ENCODE peak calls at places on chromosome 21, in nine cellular contexts. B is progenitor cell of endocrine pancreas; J is activated naive CD4-positive, alpha-beta T cell; X is nucleus accumbens; D is EL; C is psoas muscle; T is activated CD8-positive, alpha-beta T cell treated with anti-CD3 and anti-CD28 coated beads for 36 hours; U is left ventricle myocardium inferior; K is lower lobe of right lung. O is an unnamed sample.

GRCh38 chr21:34613679-34614442 is 1.1 kb downstream of the RCAN1 start:
- DNase-seq in B (no peak), J (no peak), X (peak), D (peak), C (no peak), T (peak), U (no peak), K (no peak), O (no peak)

GRCh38 chr21:26098758-26099157 is 71.8 kb downstream of the APP start:
- DNase-seq in B (no peak), J (no peak), X (no peak), D (no peak), C (no peak), T (no peak), U (no peak), K (no peak), O (no peak)

GRCh38 chr21:39863111-39863510 is 4.1 kb upstream of the PCP4 start:
- DNase-seq in B (no peak), J (no peak), X (no peak), D (no peak), C (no peak), T (no peak), U (no peak), K (peak), O (peak)

GRCh38 chr21:46191257-46191685 is 7.0 kb upstream of the SPATC1L start:
- DNase-seq in B (no peak), J (no peak), X (no peak), D (peak), C (peak), T (no peak), U (no peak), K (no peak), O (no peak)

GRCh38 chr21:41294548-41295231 is 21.9 kb upstream of the FAM3B start:
- DNase-seq in B (no peak), J (no peak), X (no peak), D (no peak), C (no peak), T (no peak), U (no peak), K (no peak), O (peak)

GRCh38 chr21:39313042-39313456 is 383 bp downstream of the BRWD1 start:
- DNase-seq in B (peak), J (peak), X (no peak), D (no peak), C (peak), T (peak), U (no peak), K (no peak), O (peak)

GRCh38 chr21:36701912-36702621 is 3.2 kb downstream of the SIM2 start:
- DNase-seq in B (no peak), J (no peak), X (no peak), D (peak), C (no peak), T (no peak), U (no peak), K (no peak), O (no peak)

GRCh38 chr21:29164330-29164942 is 34.0 kb downstream of the MAP3K7CL start:
- DNase-seq in B (no peak), J (no peak), X (no peak), D (peak), C (no peak), T (no peak), U (no peak), K (no peak), O (no peak)

GRCh38 chr21:44391345-44392091 is 38.1 kb downstream of the TRPM2 start:
- DNase-seq in B (no peak), J (no peak), X (no peak), D (no peak), C (peak), T (no peak), U (peak), K (peak), O (no peak)

GRCh38 chr21:26388731-26389231 is 184.3 kb downstream of the CYYR1 start:
- DNase-seq in B (no peak), J (no peak), X (no peak), D (peak), C (no peak), T (no peak), U (no peak), K (no peak), O (no peak)

GRCh38 chr21:19031956-19032355 is 628.4 kb upstream of the TMPRSS15 start:
- DNase-seq in B (no peak), J (no peak), X (no peak), D (no peak), C (no peak), T (no peak), U (no peak), K (no peak), O (no peak)

GRCh38 chr21:45669382-45669781 is 25.9 kb downstream of the PCBP3 start:
- DNase-seq in B (no peak), J (no peak), X (no peak), D (no peak), C (no peak), T (no peak), U (no peak), K (no peak), O (no peak)

GRCh38 chr21:45640001-45640887 is 3.3 kb upstream of the PCBP3 start:
- DNase-seq in B (no peak), J (no peak), X (no peak), D (no peak), C (no peak), T (no peak), U (no peak), K (no peak), O (no peak)

GRCh38 chr21:34909492-34910292 is 139.4 kb downstream of the RUNX1 start:
- DNase-seq in B (no peak), J (no peak), X (no peak), D (no peak), C (no peak), T (no peak), U (no peak), K (no peak), O (no peak)

GRCh38 chr21:43778469-43779335 is 2.6 kb upstream of the CSTB start:
- DNase-seq in B (no peak), J (no peak), X (no peak), D (no peak), C (no peak), T (peak), U (no peak), K (no peak), O (no peak)

GRCh38 chr21:31530918-31531705 is 128.4 kb upstream of the SOD1 start:
- DNase-seq in B (no peak), J (no peak), X (no peak), D (no peak), C (no peak), T (no peak), U (no peak), K (no peak), O (peak)

GRCh38 chr21:42400525-42400924 is 3.2 kb upstream of the UBASH3A start:
- DNase-seq in B (no peak), J (no peak), X (no peak), D (peak), C (no peak), T (no peak), U (no peak), K (no peak), O (no peak)

GRCh38 chr21:44497641-44498243 is 42.3 kb downstream of the KRTAP10-1 start:
- DNase-seq in B (no peak), J (no peak), X (no peak), D (no peak), C (no peak), T (no peak), U (no peak), K (no peak), O (peak)

GRCh38 chr21:45200596-45201296 is 86.9 kb downstream of the POFUT2 start:
- DNase-seq in B (no peak), J (no peak), X (no peak), D (no peak), C (no peak), T (no peak), U (no peak), K (no peak), O (no peak)

O was measured in NCI-H510A treated with DMSO at 0.1 percent for 48 hours.